ENCODE peak calls at places on chromosomes 2 and 18, in eight cellular contexts. H, F, K, L, E, O, D and I are unnamed samples.
A peak's percentile ranks its signal among the peaks of the same experiment; 100 is the strongest.

GRCh38 chr18:10490401-10491289 is 35.2 kb upstream of the NAPG start:
- DNase-seq in D (peak; percentile 77), O (no peak), E (peak; percentile 36), L (no peak), K (peak; percentile 91), F (peak; percentile 90), H (no peak), I (peak; percentile 28)

GRCh38 chr2:22855761-22856184 is 529.2 kb upstream of the KLHL29 start:
- DNase-seq in K (no peak), H (no peak), O (no peak), L (no peak), E (no peak), D (no peak), F (no peak), I (no peak)

GRCh38 chr2:1440581-1440980 is 27.3 kb downstream of the TPO start:
- DNase-seq in D (no peak), H (no peak), O (no peak), L (no peak), E (no peak), F (no peak), K (no peak), I (no peak)

GRCh38 chr2:100786297-100786658 is 33.7 kb upstream of the NPAS2 start:
- DNase-seq in D (no peak), L (peak; percentile 40), K (no peak), E (peak; percentile 21), F (no peak), H (peak; percentile 33), O (peak; percentile 75), I (no peak)

GRCh38 chr2:75654012-75654411 is 7.4 kb downstream of the MRPL19 start:
- DNase-seq in H (no peak), F (no peak), K (no peak), O (no peak), E (no peak), D (no peak), L (no peak), I (peak; percentile 4)

GRCh38 chr2:53620961-53621360 is 146.6 kb upstream of the CHAC2 start:
- DNase-seq in E (no peak), F (no peak), O (no peak), K (no peak), H (no peak), L (no peak), D (no peak), I (no peak)

GRCh38 chr2:206521612-206522011 is 78.3 kb downstream of the ADAM23 start:
- DNase-seq in E (no peak), K (no peak), O (peak; percentile 61), H (no peak), D (no peak), F (no peak), L (no peak), I (no peak)

GRCh38 chr2:235194836-235195235 is 243.0 kb downstream of the SH3BP4 start:
- DNase-seq in O (no peak), D (no peak), K (no peak), F (no peak), E (no peak), L (no peak), H (no peak), I (no peak)

GRCh38 chr2:49002750-49003149 is 151.6 kb downstream of the FSHR start:
- DNase-seq in F (no peak), D (no peak), H (no peak), L (no peak), K (no peak), O (no peak), E (peak; percentile 15), I (no peak)

GRCh38 chr2:163667064-163667887 is 68.5 kb downstream of the FIGN start:
- DNase-seq in F (no peak), H (peak; percentile 42), O (peak; percentile 96), E (peak; percentile 11), D (peak; percentile 81), L (no peak), K (no peak), I (no peak)

GRCh38 chr2:29759342-29759741 is 162.0 kb downstream of the ALK start:
- DNase-seq in H (no peak), E (no peak), D (no peak), O (no peak), F (no peak), K (no peak), L (no peak), I (no peak)

GRCh38 chr18:27312853-27313252 is 127.7 kb upstream of the CHST9 start:
- DNase-seq in O (no peak), L (no peak), F (no peak), K (no peak), E (no peak), D (no peak), H (no peak), I (no peak)

GRCh38 chr2:106581755-106582430 is 94.7 kb downstream of the CD8B2 start:
- DNase-seq in F (peak; percentile 53), H (peak; percentile 34), K (peak; percentile 81), E (peak; percentile 53), L (peak; percentile 56), O (no peak), D (peak; percentile 51), I (peak; percentile 7)

DNA sequence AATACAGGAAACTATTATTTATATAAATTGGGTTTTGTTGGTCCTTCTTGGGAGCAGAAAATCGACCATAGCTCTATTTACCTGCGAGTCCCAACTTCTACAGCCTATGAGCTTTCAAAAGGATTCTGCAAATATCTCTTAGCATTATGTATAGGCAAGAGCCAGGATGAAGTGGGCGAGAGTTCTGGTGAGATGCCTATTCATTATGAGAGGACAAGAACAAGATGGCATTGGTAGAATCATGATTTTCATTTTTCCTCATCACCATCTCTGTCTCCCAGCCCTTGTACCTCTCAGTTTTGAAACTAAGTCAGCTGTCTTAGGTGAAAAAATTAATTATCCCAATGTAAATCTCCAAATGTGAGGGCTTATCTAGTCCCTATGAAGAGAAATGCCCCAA is 25.0 kb downstream of the WIPF1 start:
- DNase-seq in E (no peak), O (no peak), F (no peak), K (no peak), D (no peak), H (no peak), L (no peak), I (no peak)
- TF ChIP-seq POLR2A in E (no peak), O (no peak), F (no peak), K (no peak), D (no peak), H (no peak), L (no peak), I (no peak)

GRCh38 chr2:8680931-8681760 is 710 bp upstream of the ID2 start:
- DNase-seq in E (peak; percentile 76), H (peak; percentile 52), K (peak; percentile 89), F (peak; percentile 84), L (peak; percentile 73), D (peak; percentile 78), O (peak; percentile 62), I (peak; percentile 87)
- TF ChIP-seq POLR2A in E (no peak), H (no peak), K (peak; percentile 25), F (peak; percentile 76), L (no peak), D (no peak), O (no peak), I (peak; percentile 73)

GRCh38 chr2:31729065-31729439 is 148.3 kb upstream of the SRD5A2 start:
- DNase-seq in E (no peak), H (no peak), K (no peak), O (no peak), L (no peak), F (no peak), D (peak; percentile 12), I (no peak)
- TF ChIP-seq POLR2A in E (no peak), H (no peak), K (no peak), O (no peak), L (no peak), F (no peak), D (no peak), I (no peak)

DNA sequence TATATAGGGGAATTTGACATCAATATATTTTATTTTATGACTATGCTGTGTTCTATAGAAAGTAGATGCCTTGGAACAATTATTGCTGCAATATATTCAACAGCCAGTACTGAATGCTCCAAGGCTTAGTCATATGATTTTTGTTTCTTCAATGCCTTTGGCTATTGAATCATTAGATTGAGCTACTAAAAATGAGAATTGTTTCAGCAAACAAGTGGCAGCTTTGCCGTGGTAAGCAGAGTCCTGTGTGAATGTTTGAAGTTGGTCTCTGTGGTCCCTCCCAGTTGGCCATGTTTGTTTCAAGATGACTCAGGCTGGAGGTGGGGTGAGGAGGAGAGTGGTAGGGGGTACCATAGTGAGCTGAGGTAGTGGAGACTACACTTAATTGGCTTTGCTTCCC is 198.6 kb upstream of the EPAS1 start:
- DNase-seq in O (peak; percentile 49), K (no peak), E (no peak), F (no peak), H (no peak), D (peak; percentile 9), L (no peak), I (no peak)
- TF ChIP-seq POLR2A in O (no peak), K (no peak), E (no peak), F (no peak), H (no peak), D (no peak), L (no peak), I (no peak)

DNA sequence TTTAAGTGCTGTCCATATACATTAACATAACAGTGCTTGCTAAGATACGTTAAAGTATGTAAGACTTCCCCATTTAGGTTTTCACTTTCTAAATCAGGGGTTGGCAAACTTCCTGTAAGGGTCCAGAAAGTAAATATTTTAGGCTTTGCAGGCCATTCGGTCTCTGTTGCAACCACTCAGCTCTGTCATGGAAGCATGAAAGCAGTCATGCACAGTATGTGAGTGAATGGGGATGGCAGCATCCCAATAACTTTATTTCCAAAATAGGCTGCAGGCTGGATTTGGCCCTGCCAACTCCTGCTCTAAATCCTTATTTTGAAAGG is 128.7 kb downstream of the PLA2R1 start:
- DNase-seq in F (no peak), D (no peak), E (peak; percentile 26), O (no peak), L (no peak), K (no peak), H (no peak), I (no peak)
- TF ChIP-seq POLR2A in F (no peak), D (no peak), E (no peak), O (no peak), L (no peak), K (no peak), H (no peak), I (no peak)

GRCh38 chr2:105337122-105338019 is at the start of gene C2orf49:
- DNase-seq in H (peak; percentile 91), E (peak; percentile 88), O (peak; percentile 88), L (peak; percentile 88), K (peak; percentile 95), F (peak; percentile 93), D (peak; percentile 90), I (peak; percentile 92)
- TF ChIP-seq POLR2A in H (no peak), E (peak; percentile 58), O (peak; percentile 7), L (no peak), K (no peak), F (no peak), D (peak; percentile 88), I (peak; percentile 46)

GRCh38 chr2:25424426-25425028 is 82.8 kb upstream of the DNMT3A start:
- DNase-seq in E (no peak), H (no peak), O (no peak), K (no peak), F (no peak), L (no peak), D (no peak), I (no peak)
- TF ChIP-seq POLR2A in E (no peak), H (no peak), O (no peak), K (no peak), F (no peak), L (no peak), D (no peak), I (no peak)